ENCODE peak calls at places on chromosomes 11 and 22, in ten cellular contexts. One of them, this sample, is unnamed.

GRCh38 chr22:38017272-38017920 is 33.0 kb upstream of the SOX10 start:
- DNase-seq in CD8-positive, alpha-beta T cell: no peak
- DNase-seq in fibroblast of lung: peak; percentile 54
- DNase-seq in PC-9: no peak
- DNase-seq in ovary: peak; percentile 77
- DNase-seq in GM23248: peak; percentile 67
- DNase-seq in left ventricle myocardium inferior: peak; percentile 87
- DNase-seq in vagina: no peak
- DNase-seq in small intestine: peak; percentile 43
- DNase-seq in HAP-1: no peak
- DNase-seq in this sample: peak; percentile 90

GRCh38 chr11:72724851-72725730 is 27.1 kb downstream of the ARAP1 start:
- DNase-seq in left ventricle myocardium inferior: peak; percentile 69
- DNase-seq in small intestine: peak; percentile 78
- DNase-seq in vagina: no peak
- DNase-seq in GM23248: peak; percentile 78
- DNase-seq in CD8-positive, alpha-beta T cell: peak; percentile 83
- DNase-seq in ovary: peak; percentile 77
- DNase-seq in PC-9: peak; percentile 76
- DNase-seq in HAP-1: peak; percentile 73
- DNase-seq in fibroblast of lung: peak; percentile 71
- DNase-seq in this sample: no peak

GRCh38 chr22:46956498-46957215 is 194.2 kb downstream of the TBC1D22A start:
- DNase-seq in left ventricle myocardium inferior: no peak
- DNase-seq in HAP-1: no peak
- DNase-seq in ovary: no peak
- DNase-seq in PC-9: no peak
- DNase-seq in vagina: no peak
- DNase-seq in CD8-positive, alpha-beta T cell: no peak
- DNase-seq in fibroblast of lung: no peak
- DNase-seq in small intestine: no peak
- DNase-seq in GM23248: no peak
- DNase-seq in this sample: no peak

GRCh38 chr11:86773878-86774277 is 26.5 kb upstream of the PRSS23 start:
- DNase-seq in fibroblast of lung: no peak
- DNase-seq in vagina: no peak
- DNase-seq in ovary: no peak
- DNase-seq in small intestine: no peak
- DNase-seq in HAP-1: no peak
- DNase-seq in left ventricle myocardium inferior: no peak
- DNase-seq in CD8-positive, alpha-beta T cell: no peak
- DNase-seq in PC-9: no peak
- DNase-seq in GM23248: no peak
- DNase-seq in this sample: no peak

GRCh38 chr11:33000181-33000580 is 15.5 kb upstream of the DEPDC7 start:
- DNase-seq in fibroblast of lung: peak; percentile 90
- DNase-seq in vagina: no peak
- DNase-seq in ovary: no peak
- DNase-seq in left ventricle myocardium inferior: no peak
- DNase-seq in HAP-1: no peak
- DNase-seq in CD8-positive, alpha-beta T cell: no peak
- DNase-seq in small intestine: no peak
- DNase-seq in GM23248: peak; percentile 80
- DNase-seq in PC-9: peak; percentile 67
- DNase-seq in this sample: no peak

GRCh38 chr22:18081416-18081815 is 3.6 kb downstream of the PEX26 start:
- DNase-seq in ovary: no peak
- DNase-seq in CD8-positive, alpha-beta T cell: no peak
- DNase-seq in vagina: no peak
- DNase-seq in fibroblast of lung: no peak
- DNase-seq in GM23248: no peak
- DNase-seq in PC-9: no peak
- DNase-seq in small intestine: no peak
- DNase-seq in HAP-1: no peak
- DNase-seq in left ventricle myocardium inferior: no peak
- DNase-seq in this sample: no peak

GRCh38 chr11:73213196-73214143 is 4.6 kb upstream of the P2RY2 start:
- DNase-seq in vagina: no peak
- DNase-seq in fibroblast of lung: no peak
- DNase-seq in GM23248: no peak
- DNase-seq in small intestine: no peak
- DNase-seq in ovary: no peak
- DNase-seq in left ventricle myocardium inferior: no peak
- DNase-seq in PC-9: no peak
- DNase-seq in CD8-positive, alpha-beta T cell: no peak
- DNase-seq in HAP-1: no peak
- DNase-seq in this sample: peak; percentile 46

GRCh38 chr11:59144096-59144495 is 1.4 kb downstream of the FAM111A start:
- DNase-seq in left ventricle myocardium inferior: no peak
- DNase-seq in PC-9: no peak
- DNase-seq in fibroblast of lung: no peak
- DNase-seq in GM23248: no peak
- DNase-seq in HAP-1: no peak
- DNase-seq in CD8-positive, alpha-beta T cell: no peak
- DNase-seq in vagina: no peak
- DNase-seq in ovary: no peak
- DNase-seq in small intestine: peak; percentile 12
- DNase-seq in this sample: no peak

GRCh38 chr11:43546561-43547410 is 133.8 kb upstream of the HSD17B12 start:
- DNase-seq in HAP-1: no peak
- DNase-seq in fibroblast of lung: no peak
- DNase-seq in small intestine: no peak
- DNase-seq in vagina: no peak
- DNase-seq in CD8-positive, alpha-beta T cell: no peak
- DNase-seq in PC-9: no peak
- DNase-seq in left ventricle myocardium inferior: no peak
- DNase-seq in ovary: peak; percentile 43
- DNase-seq in GM23248: no peak
- DNase-seq in this sample: no peak

GRCh38 chr11:43541993-43542392 is 138.5 kb upstream of the HSD17B12 start:
- DNase-seq in HAP-1: no peak
- DNase-seq in CD8-positive, alpha-beta T cell: no peak
- DNase-seq in vagina: no peak
- DNase-seq in GM23248: peak; percentile 53
- DNase-seq in PC-9: no peak
- DNase-seq in left ventricle myocardium inferior: no peak
- DNase-seq in fibroblast of lung: no peak
- DNase-seq in ovary: peak; percentile 56
- DNase-seq in small intestine: no peak
- DNase-seq in this sample: no peak

GRCh38 chr11:43545610-43546009 is 134.9 kb upstream of the HSD17B12 start:
- DNase-seq in HAP-1: no peak
- DNase-seq in left ventricle myocardium inferior: no peak
- DNase-seq in vagina: no peak
- DNase-seq in CD8-positive, alpha-beta T cell: no peak
- DNase-seq in small intestine: no peak
- DNase-seq in GM23248: no peak
- DNase-seq in ovary: no peak
- DNase-seq in fibroblast of lung: no peak
- DNase-seq in PC-9: no peak
- DNase-seq in this sample: no peak

GRCh38 chr11:43542734-43543133 is 137.8 kb upstream of the HSD17B12 start:
- DNase-seq in small intestine: no peak
- DNase-seq in vagina: no peak
- DNase-seq in left ventricle myocardium inferior: no peak
- DNase-seq in HAP-1: no peak
- DNase-seq in PC-9: no peak
- DNase-seq in fibroblast of lung: no peak
- DNase-seq in GM23248: peak; percentile 16
- DNase-seq in ovary: no peak
- DNase-seq in CD8-positive, alpha-beta T cell: no peak
- DNase-seq in this sample: no peak

DNA sequence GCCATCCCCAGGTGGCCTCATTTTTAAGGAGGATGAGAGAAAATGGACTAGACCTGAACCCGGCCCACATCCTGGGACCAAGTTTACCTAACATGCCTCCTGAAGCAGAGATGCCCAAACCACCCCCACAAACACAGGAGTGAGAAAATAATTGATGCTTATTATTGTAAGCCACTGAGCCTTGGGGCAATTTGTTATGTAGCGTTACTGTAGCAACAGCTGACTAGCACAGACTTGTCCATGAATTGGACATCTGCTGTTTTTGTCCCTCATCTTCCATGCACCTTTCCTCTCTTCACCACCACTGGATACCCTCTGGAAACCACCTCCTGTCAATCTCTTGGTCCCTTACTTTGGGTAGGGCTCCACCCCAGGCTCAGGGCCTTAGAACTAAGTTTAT is 137.2 kb upstream of the HSD17B12 start:
- DNase-seq in PC-9: no peak
- DNase-seq in CD8-positive, alpha-beta T cell: no peak
- DNase-seq in fibroblast of lung: no peak
- DNase-seq in vagina: no peak
- DNase-seq in HAP-1: no peak
- DNase-seq in ovary: no peak
- DNase-seq in GM23248: no peak
- DNase-seq in left ventricle myocardium inferior: no peak
- DNase-seq in small intestine: no peak
- DNase-seq in this sample: no peak
- H3K27me3 ChIP-seq in PC-9: peaks cover 81% of the 10 kb centered on the region
- H3K27me3 ChIP-seq in CD8-positive, alpha-beta T cell: no peaks in the 10 kb centered on the region
- H3K27me3 ChIP-seq in fibroblast of lung: peaks cover 11% of the 10 kb centered on the region
- H3K27me3 ChIP-seq in vagina: no peaks in the 10 kb centered on the region
- H3K27me3 ChIP-seq in HAP-1: no peaks in the 10 kb centered on the region
- H3K27me3 ChIP-seq in ovary: no peaks in the 10 kb centered on the region
- H3K27me3 ChIP-seq in GM23248: peaks cover 13% of the 10 kb centered on the region
- H3K27me3 ChIP-seq in left ventricle myocardium inferior: peaks cover 68% of the 10 kb centered on the region
- H3K27me3 ChIP-seq in small intestine: no peaks in the 10 kb centered on the region
- H3K27me3 ChIP-seq in this sample: peaks cover 18% of the 10 kb centered on the region

GRCh38 chr11:123409456-123409801 is 20.6 kb upstream of the GRAMD1B start:
- DNase-seq in left ventricle myocardium inferior: no peak
- DNase-seq in fibroblast of lung: no peak
- DNase-seq in CD8-positive, alpha-beta T cell: no peak
- DNase-seq in small intestine: no peak
- DNase-seq in vagina: no peak
- DNase-seq in PC-9: no peak
- DNase-seq in HAP-1: no peak
- DNase-seq in ovary: no peak
- DNase-seq in GM23248: no peak
- DNase-seq in this sample: no peak

GRCh38 chr11:123408619-123409455 is 21.2 kb upstream of the GRAMD1B start:
- DNase-seq in HAP-1: no peak
- DNase-seq in left ventricle myocardium inferior: no peak
- DNase-seq in GM23248: no peak
- DNase-seq in small intestine: peak; percentile 62
- DNase-seq in fibroblast of lung: no peak
- DNase-seq in PC-9: no peak
- DNase-seq in vagina: no peak
- DNase-seq in ovary: no peak
- DNase-seq in CD8-positive, alpha-beta T cell: no peak
- DNase-seq in this sample: no peak

GRCh38 chr11:123407124-123407995 is 22.7 kb upstream of the GRAMD1B start:
- DNase-seq in vagina: no peak
- DNase-seq in fibroblast of lung: peak; percentile 55
- DNase-seq in ovary: peak; percentile 62
- DNase-seq in small intestine: peak; percentile 89
- DNase-seq in GM23248: peak; percentile 81
- DNase-seq in PC-9: peak; percentile 55
- DNase-seq in HAP-1: peak; percentile 76
- DNase-seq in CD8-positive, alpha-beta T cell: peak; percentile 67
- DNase-seq in left ventricle myocardium inferior: peak; percentile 43
- DNase-seq in this sample: no peak

GRCh38 chr11:123407996-123408597 is 22.0 kb upstream of the GRAMD1B start:
- DNase-seq in fibroblast of lung: no peak
- DNase-seq in vagina: no peak
- DNase-seq in left ventricle myocardium inferior: no peak
- DNase-seq in small intestine: no peak
- DNase-seq in CD8-positive, alpha-beta T cell: no peak
- DNase-seq in PC-9: no peak
- DNase-seq in ovary: no peak
- DNase-seq in HAP-1: no peak
- DNase-seq in GM23248: no peak
- DNase-seq in this sample: no peak

GRCh38 chr11:123409886-123410549 is 20.1 kb upstream of the GRAMD1B start:
- DNase-seq in left ventricle myocardium inferior: no peak
- DNase-seq in CD8-positive, alpha-beta T cell: no peak
- DNase-seq in GM23248: no peak
- DNase-seq in fibroblast of lung: no peak
- DNase-seq in ovary: no peak
- DNase-seq in HAP-1: no peak
- DNase-seq in small intestine: no peak
- DNase-seq in PC-9: no peak
- DNase-seq in vagina: no peak
- DNase-seq in this sample: no peak
- H3K4me3 ChIP-seq in left ventricle myocardium inferior: no peak overlapping the region
- H3K4me3 ChIP-seq in CD8-positive, alpha-beta T cell: no peak overlapping the region
- H3K4me3 ChIP-seq in GM23248: no peak overlapping the region
- H3K4me3 ChIP-seq in fibroblast of lung: no peak overlapping the region
- H3K4me3 ChIP-seq in ovary: no peak overlapping the region
- H3K4me3 ChIP-seq in HAP-1: no peak overlapping the region
- H3K4me3 ChIP-seq in small intestine: no peak overlapping the region
- H3K4me3 ChIP-seq in PC-9: no peak overlapping the region
- H3K4me3 ChIP-seq in vagina: no peak overlapping the region
- H3K4me3 ChIP-seq in this sample: no peak overlapping the region

GRCh38 chr11:8807544-8808225 is 103.3 kb upstream of the AKIP1 start:
- DNase-seq in GM23248: peak; percentile 84
- DNase-seq in PC-9: no peak
- DNase-seq in HAP-1: no peak
- DNase-seq in small intestine: peak; percentile 93
- DNase-seq in vagina: no peak
- DNase-seq in left ventricle myocardium inferior: peak; percentile 44
- DNase-seq in ovary: peak; percentile 66
- DNase-seq in CD8-positive, alpha-beta T cell: no peak
- DNase-seq in fibroblast of lung: peak; percentile 97
- DNase-seq in this sample: no peak

GRCh38 chr11:8810331-8811301 is 100.4 kb upstream of the AKIP1 start:
- DNase-seq in left ventricle myocardium inferior: peak; percentile 81
- DNase-seq in PC-9: no peak
- DNase-seq in small intestine: peak; percentile 82
- DNase-seq in vagina: no peak
- DNase-seq in ovary: peak; percentile 87
- DNase-seq in HAP-1: no peak
- DNase-seq in fibroblast of lung: peak; percentile 86
- DNase-seq in GM23248: peak; percentile 90
- DNase-seq in CD8-positive, alpha-beta T cell: no peak
- DNase-seq in this sample: peak; percentile 91

GRCh38 chr11:8808226-8808585 is 102.8 kb upstream of the AKIP1 start:
- DNase-seq in PC-9: no peak
- DNase-seq in small intestine: no peak
- DNase-seq in fibroblast of lung: no peak
- DNase-seq in HAP-1: no peak
- DNase-seq in vagina: no peak
- DNase-seq in left ventricle myocardium inferior: no peak
- DNase-seq in GM23248: no peak
- DNase-seq in ovary: no peak
- DNase-seq in CD8-positive, alpha-beta T cell: no peak
- DNase-seq in this sample: no peak

GRCh38 chr11:8809605-8810272 is 101.2 kb upstream of the AKIP1 start:
- DNase-seq in left ventricle myocardium inferior: no peak
- DNase-seq in CD8-positive, alpha-beta T cell: no peak
- DNase-seq in HAP-1: no peak
- DNase-seq in small intestine: peak; percentile 28
- DNase-seq in PC-9: no peak
- DNase-seq in GM23248: peak; percentile 33
- DNase-seq in vagina: no peak
- DNase-seq in ovary: no peak
- DNase-seq in fibroblast of lung: no peak
- DNase-seq in this sample: no peak

DNA sequence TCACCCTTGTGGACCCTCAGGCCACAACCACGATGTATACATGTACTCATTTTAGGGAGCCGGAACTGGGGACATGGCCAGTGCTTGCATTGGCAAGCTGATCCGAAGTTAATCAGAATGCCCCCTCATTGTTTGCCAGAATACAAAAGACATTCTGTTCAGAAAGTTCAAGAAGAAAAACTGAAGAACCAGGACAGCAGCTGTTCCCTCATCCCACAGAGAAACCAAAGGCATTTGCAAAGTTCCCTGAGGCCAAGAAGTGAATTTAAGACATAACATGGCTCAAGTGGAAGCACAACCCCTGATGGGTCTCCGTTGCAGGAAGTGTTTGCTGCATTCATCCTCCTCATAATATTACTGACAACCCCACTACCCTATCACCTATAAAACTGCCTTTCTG is 101.8 kb upstream of the AKIP1 start:
- DNase-seq in vagina: no peak
- DNase-seq in HAP-1: no peak
- DNase-seq in small intestine: no peak
- DNase-seq in PC-9: no peak
- DNase-seq in ovary: no peak
- DNase-seq in GM23248: peak; percentile 30
- DNase-seq in left ventricle myocardium inferior: no peak
- DNase-seq in CD8-positive, alpha-beta T cell: no peak
- DNase-seq in fibroblast of lung: peak; percentile 42
- DNase-seq in this sample: no peak
- H3K4me1 ChIP-seq in vagina: peaks cover 77% of the 10 kb centered on the region
- H3K4me1 ChIP-seq in HAP-1: peaks cover 3% of the 10 kb centered on the region
- H3K4me1 ChIP-seq in small intestine: peaks cover 5% of the 10 kb centered on the region
- H3K4me1 ChIP-seq in PC-9: peaks cover 24% of the 10 kb centered on the region
- H3K4me1 ChIP-seq in ovary: peaks cover 30% of the 10 kb centered on the region
- H3K4me1 ChIP-seq in GM23248: peaks cover 60% of the 10 kb centered on the region
- H3K4me1 ChIP-seq in left ventricle myocardium inferior: peaks cover 95% of the 10 kb centered on the region
- H3K4me1 ChIP-seq in CD8-positive, alpha-beta T cell: peaks cover 7% of the 10 kb centered on the region
- H3K4me1 ChIP-seq in fibroblast of lung: peaks cover 26% of the 10 kb centered on the region
- H3K4me1 ChIP-seq in this sample: peaks cover 76% of the 10 kb centered on the region

DNA sequence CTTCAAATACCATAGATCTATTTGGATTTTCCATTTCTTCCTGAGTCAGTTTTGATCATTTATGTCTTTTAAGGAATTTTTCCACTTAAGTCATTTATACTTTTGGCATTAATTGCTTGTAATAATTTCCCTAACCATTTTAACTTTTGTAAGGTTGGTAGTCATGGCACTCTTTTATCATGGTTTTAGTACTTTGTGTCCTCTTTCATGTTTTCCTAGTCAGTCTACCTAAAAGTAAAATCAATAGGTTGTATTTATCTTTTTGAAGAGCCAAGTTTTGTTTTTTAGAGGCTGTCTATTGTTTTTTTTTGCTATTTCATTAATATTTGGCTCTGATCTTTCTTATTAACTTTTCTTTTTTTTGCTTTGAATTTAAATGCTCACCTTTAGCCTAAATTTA is 45.5 kb upstream of the IGLL5 start:
- DNase-seq in PC-9: no peak
- DNase-seq in fibroblast of lung: no peak
- DNase-seq in GM23248: no peak
- DNase-seq in CD8-positive, alpha-beta T cell: no peak
- DNase-seq in ovary: no peak
- DNase-seq in small intestine: no peak
- DNase-seq in HAP-1: no peak
- DNase-seq in left ventricle myocardium inferior: no peak
- DNase-seq in vagina: no peak
- DNase-seq in this sample: no peak
- H3K27me3 ChIP-seq in PC-9: peaks cover 26% of the 10 kb centered on the region
- H3K27me3 ChIP-seq in fibroblast of lung: no peaks in the 10 kb centered on the region
- H3K27me3 ChIP-seq in GM23248: peaks cover 25% of the 10 kb centered on the region
- H3K27me3 ChIP-seq in CD8-positive, alpha-beta T cell: no peaks in the 10 kb centered on the region
- H3K27me3 ChIP-seq in ovary: peaks cover 4% of the 10 kb centered on the region
- H3K27me3 ChIP-seq in small intestine: no peaks in the 10 kb centered on the region
- H3K27me3 ChIP-seq in HAP-1: peaks cover 16% of the 10 kb centered on the region
- H3K27me3 ChIP-seq in left ventricle myocardium inferior: peaks cover 25% of the 10 kb centered on the region
- H3K27me3 ChIP-seq in vagina: no peaks in the 10 kb centered on the region
- H3K27me3 ChIP-seq in this sample: peaks cover 3% of the 10 kb centered on the region

This sample was measured in upper lobe of right lung.